ENCODE peak calls at places on chromosomes 12 and 14, in nine cellular contexts. R, T, P, X, K, W, V, L and H are unnamed samples.

GRCh38 chr12:121801601-121802484 is 2.0 kb upstream of the SETD1B start:
- DNase-seq in R (peak; percentile 60), T (no peak), P (no peak), X (peak; percentile 77), K (peak; percentile 67), W (no peak), V (no peak), L (no peak), H (no peak)

GRCh38 chr14:36028218-36028617 is 148.3 kb downstream of the PTCSC3 start:
- DNase-seq in R (peak; percentile 43), T (no peak), P (no peak), X (no peak), K (no peak), W (no peak), V (no peak), L (no peak), H (no peak)

GRCh38 chr14:89429206-89430091 is 12.4 kb upstream of the FOXN3 start:
- DNase-seq in R (peak; percentile 84), T (no peak), P (no peak), X (no peak), K (peak; percentile 48), W (no peak), V (no peak), L (no peak), H (no peak)

GRCh38 chr12:124420972-124421674 is 126.2 kb downstream of the RFLNA start:
- DNase-seq in R (no peak), T (no peak), P (no peak), X (no peak), K (no peak), W (no peak), V (no peak), L (no peak), H (no peak)

GRCh38 chr12:115450710-115451109 is 766.7 kb upstream of the TBX3 start:
- DNase-seq in R (no peak), T (no peak), P (no peak), X (no peak), K (no peak), W (no peak), V (no peak), L (no peak), H (no peak)

GRCh38 chr14:23646648-23647549 is 10.7 kb downstream of the DHRS2 start:
- DNase-seq in R (peak; percentile 15), T (no peak), P (no peak), X (no peak), K (no peak), W (no peak), V (peak; percentile 86), L (no peak), H (no peak)

GRCh38 chr12:10829994-10830393 is 3.8 kb upstream of the TAS2R10 start:
- DNase-seq in R (no peak), T (no peak), P (no peak), X (peak; percentile 30), K (no peak), W (no peak), V (no peak), L (no peak), H (no peak)

GRCh38 chr14:104687601-104688504 is 1.6 kb upstream of the INF2 start:
- DNase-seq in R (peak; percentile 36), T (no peak), P (no peak), X (peak; percentile 65), K (peak; percentile 45), W (no peak), V (peak; percentile 86), L (peak; percentile 98), H (no peak)

GRCh38 chr12:51868821-51869489 is 18.9 kb upstream of the ANKRD33 start:
- DNase-seq in R (no peak), T (no peak), P (no peak), X (no peak), K (no peak), W (no peak), V (no peak), L (no peak), H (no peak)
- TF ChIP-seq CTCF in R (no peak), T (no peak), P (no peak), X (no peak), K (no peak), W (no peak), V (no peak), L (no peak), H (no peak)

GRCh38 chr12:106108187-106108816 is 30.5 kb downstream of the NUAK1 start:
- DNase-seq in R (no peak), T (peak; percentile 33), P (peak; percentile 60), X (peak; percentile 90), K (peak; percentile 73), W (no peak), V (no peak), L (no peak), H (no peak)
- TF ChIP-seq CTCF in R (no peak), T (no peak), P (peak; percentile 30), X (peak; percentile 40), K (no peak), W (no peak), V (no peak), L (no peak), H (peak; percentile 33)

GRCh38 chr12:53051058-53051880 is 1.4 kb downstream of the TNS2 start:
- DNase-seq in R (no peak), T (no peak), P (no peak), X (peak; percentile 81), K (no peak), W (no peak), V (no peak), L (no peak), H (peak; percentile 71)
- TF ChIP-seq CTCF in R (no peak), T (no peak), P (peak; percentile 15), X (peak; percentile 9), K (no peak), W (no peak), V (no peak), L (no peak), H (peak; percentile 54)

DNA sequence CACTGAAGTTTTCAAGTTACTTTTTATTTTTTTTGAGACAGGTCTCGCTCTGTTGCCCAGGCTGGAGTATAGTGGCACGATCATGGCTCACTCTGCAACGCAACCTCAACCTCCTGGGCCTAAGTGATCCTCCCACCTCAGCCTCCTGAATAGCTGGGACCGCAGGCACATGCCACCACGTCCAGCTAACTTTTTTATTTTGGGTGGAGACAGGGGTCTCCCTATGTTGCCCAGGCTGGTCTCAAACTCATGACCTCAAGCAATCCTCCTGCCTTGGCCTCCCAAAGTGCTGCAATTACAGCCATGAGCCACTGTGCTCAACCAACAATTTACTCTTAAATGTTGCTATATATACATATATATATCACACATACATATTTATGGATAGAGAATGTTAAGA is 27.4 kb upstream of the LGALS3 start:
- DNase-seq in R (no peak), T (no peak), P (no peak), X (no peak), K (no peak), W (no peak), V (no peak), L (no peak), H (no peak)
- TF ChIP-seq CTCF in R (no peak), T (no peak), P (no peak), X (no peak), K (no peak), W (no peak), V (no peak), L (no peak), H (no peak)

GRCh38 chr12:33718631-33719030 is 279.0 kb upstream of the SYT10 start:
- DNase-seq in R (no peak), T (no peak), P (no peak), X (no peak), K (no peak), W (no peak), V (no peak), L (no peak), H (no peak)
- TF ChIP-seq CTCF in R (no peak), T (no peak), P (no peak), X (no peak), K (no peak), W (no peak), V (no peak), L (no peak), H (no peak)